ENCODE peak calls at places on chromosomes 1 and 21, in four cellular contexts. H, Y, C and L are unnamed samples.
A peak's percentile ranks its signal among the peaks of the same experiment; 100 is the strongest.

GRCh38 chr1:225454733-225455132 is 26.9 kb upstream of the LBR start:
- DNase-seq in Y (peak; percentile 44), C (peak; percentile 53), H (no peak), L (no peak)

GRCh38 chr1:204268101-204268500 is 54.3 kb upstream of the GOLT1A start:
- DNase-seq in H (no peak), C (no peak), Y (no peak), L (no peak)

GRCh38 chr1:91689586-91690481 is 189.2 kb downstream of the CDC7 start:
- DNase-seq in C (no peak), H (no peak), Y (no peak), L (no peak)

GRCh38 chr1:67463298-67463960 is 33.2 kb upstream of the SERBP1 start:
- DNase-seq in Y (no peak), C (no peak), H (no peak), L (no peak)

GRCh38 chr1:172909606-172910326 is 141.0 kb downstream of the TNFSF18 start:
- DNase-seq in H (no peak), C (no peak), Y (no peak), L (no peak)

GRCh38 chr21:37219766-37220432 is 47.2 kb downstream of the VPS26C start:
- DNase-seq in H (no peak), Y (peak; percentile 23), C (no peak), L (no peak)

GRCh38 chr1:76782777-76783176 is 84.5 kb upstream of the ST6GALNAC5 start:
- DNase-seq in C (no peak), Y (no peak), H (no peak), L (no peak)

GRCh38 chr1:30164693-30165092 is 558.7 kb downstream of the MATN1 start:
- DNase-seq in H (no peak), Y (no peak), C (no peak), L (no peak)

GRCh38 chr1:164611754-164612642 is 53.0 kb downstream of the PBX1 start:
- DNase-seq in H (no peak), Y (no peak), C (no peak), L (no peak)

GRCh38 chr1:36411674-36412648 is 14.3 kb upstream of the LSM10 start:
- DNase-seq in H (no peak), Y (no peak), C (peak; percentile 60), L (no peak)

GRCh38 chr1:51642739-51643142 is 25.8 kb downstream of the OSBPL9 start:
- DNase-seq in C (no peak), H (no peak), Y (no peak), L (no peak)

GRCh38 chr1:99457381-99458165 is 188.3 kb upstream of the PALMD start:
- DNase-seq in C (no peak), H (no peak), Y (no peak), L (no peak)

GRCh38 chr1:108570998-108571401 is 11.1 kb downstream of the EEIG2 start:
- DNase-seq in Y (no peak), H (no peak), C (no peak), L (no peak)

GRCh38 chr1:145946477-145946986 is 11.3 kb downstream of the LIX1L start:
- DNase-seq in H (no peak), C (no peak), Y (no peak), L (no peak)

GRCh38 chr1:197222025-197222685 is 45.9 kb upstream of the CRB1 start:
- DNase-seq in C (no peak), H (no peak), Y (no peak), L (no peak)

GRCh38 chr21:35932232-35932911 is 128.0 kb downstream of the SETD4 start:
- DNase-seq in C (no peak), Y (peak; percentile 95), H (peak; percentile 29), L (peak; percentile 36)

GRCh38 chr1:151143057-151143435 is 3.4 kb downstream of the SEMA6C start:
- DNase-seq in H (no peak), C (peak; percentile 44), Y (no peak), L (no peak)

GRCh38 chr1:52127181-52128175 is 14.4 kb upstream of the ZFYVE9 start:
- DNase-seq in C (no peak), Y (no peak), H (no peak), L (no peak)

GRCh38 chr21:42991992-42992740 is 17.8 kb downstream of the PKNOX1 start:
- DNase-seq in H (no peak), Y (peak; percentile 51), C (peak; percentile 49), L (no peak)

DNA sequence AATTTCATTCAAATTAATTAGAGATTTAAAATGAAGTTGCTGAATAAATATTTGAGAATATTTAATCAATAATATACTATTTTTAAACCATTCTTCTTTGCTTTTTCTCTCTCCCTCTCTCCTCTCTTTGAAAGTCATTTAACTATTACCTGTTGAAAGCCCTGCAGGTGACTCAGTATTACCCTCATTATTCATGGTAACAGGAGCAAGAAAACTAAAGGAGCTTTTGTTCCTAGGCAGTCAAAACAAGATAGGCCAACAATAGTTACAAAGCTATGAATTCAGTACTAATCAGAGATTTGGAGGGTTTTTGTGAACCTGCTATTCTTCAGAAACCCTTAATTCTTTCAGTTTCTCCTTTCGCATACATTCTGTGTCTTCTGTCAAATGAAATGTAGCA is 721.3 kb upstream of the NCAM2 start:
- DNase-seq in H (no peak), C (no peak), Y (no peak), L (no peak)
- TF ChIP-seq SPI1 in H (no peak), C (no peak), Y (no peak), L (no peak)

DNA sequence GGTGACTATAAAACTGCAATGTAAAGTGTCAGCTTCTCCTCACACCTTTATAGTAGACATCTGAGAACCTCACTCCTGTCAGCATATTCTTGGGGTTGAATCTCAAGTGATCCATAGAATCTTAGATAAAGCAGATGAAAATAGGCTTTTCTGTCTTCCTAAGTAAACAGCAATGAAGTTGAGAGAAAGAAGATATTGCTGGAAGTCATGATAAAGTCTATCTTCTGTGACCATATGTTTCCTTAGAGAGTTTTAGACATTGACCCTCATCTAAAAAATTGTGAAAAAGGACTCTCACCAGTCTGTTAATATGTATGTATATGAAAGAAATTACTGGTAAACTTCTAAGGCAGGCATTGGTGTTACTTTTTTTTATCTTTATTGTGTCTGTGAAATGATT is 66.8 kb downstream of the LIPI start:
- DNase-seq in H (no peak), C (no peak), Y (no peak), L (no peak)
- TF ChIP-seq SPI1 in H (no peak), C (no peak), Y (no peak), L (no peak)

GRCh38 chr1:115630342-115630741 is 11.4 kb upstream of the VANGL1 start:
- DNase-seq in Y (no peak), C (no peak), H (no peak), L (no peak)
- TF ChIP-seq SPI1 in Y (no peak), C (no peak), H (no peak), L (no peak)

DNA sequence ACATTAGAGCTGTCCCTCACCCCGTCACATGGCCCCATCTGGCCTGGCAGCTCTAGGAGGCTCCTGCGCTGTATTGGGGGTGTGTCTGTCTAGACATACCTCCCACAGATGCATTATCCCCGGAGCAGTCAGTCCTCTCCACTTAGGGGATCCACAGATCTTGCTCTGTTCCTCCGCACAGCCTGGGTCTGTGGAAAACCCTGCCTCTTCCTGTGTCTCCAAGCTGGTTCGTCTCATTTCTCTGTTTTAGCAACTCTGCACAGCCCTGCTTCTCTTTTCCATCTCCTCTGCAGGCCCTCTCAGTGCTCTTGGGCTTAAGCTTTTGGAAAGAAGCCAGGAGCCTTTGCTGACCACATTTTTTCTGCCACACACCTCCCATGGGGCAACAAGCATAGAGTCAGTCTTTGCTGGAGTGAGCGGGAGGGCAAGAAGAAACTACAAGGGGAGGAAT is 241.5 kb downstream of the FOXD2 start:
- DNase-seq in H (no peak), Y (peak; percentile 11), C (no peak), L (no peak)
- TF ChIP-seq SPI1 in H (no peak), Y (no peak), C (no peak), L (no peak)

GRCh38 chr1:6149597-6149996 is 30.5 kb downstream of the CHD5 start:
- DNase-seq in H (no peak), C (no peak), Y (no peak), L (no peak)
- TF ChIP-seq SPI1 in H (no peak), C (no peak), Y (no peak), L (no peak)

GRCh38 chr1:208132287-208132882 is 111.8 kb downstream of the PLXNA2 start:
- DNase-seq in Y (peak; percentile 18), C (peak; percentile 96), H (peak; percentile 65), L (peak; percentile 9)
- TF ChIP-seq SPI1 in Y (no peak), C (no peak), H (no peak), L (no peak)

DNA sequence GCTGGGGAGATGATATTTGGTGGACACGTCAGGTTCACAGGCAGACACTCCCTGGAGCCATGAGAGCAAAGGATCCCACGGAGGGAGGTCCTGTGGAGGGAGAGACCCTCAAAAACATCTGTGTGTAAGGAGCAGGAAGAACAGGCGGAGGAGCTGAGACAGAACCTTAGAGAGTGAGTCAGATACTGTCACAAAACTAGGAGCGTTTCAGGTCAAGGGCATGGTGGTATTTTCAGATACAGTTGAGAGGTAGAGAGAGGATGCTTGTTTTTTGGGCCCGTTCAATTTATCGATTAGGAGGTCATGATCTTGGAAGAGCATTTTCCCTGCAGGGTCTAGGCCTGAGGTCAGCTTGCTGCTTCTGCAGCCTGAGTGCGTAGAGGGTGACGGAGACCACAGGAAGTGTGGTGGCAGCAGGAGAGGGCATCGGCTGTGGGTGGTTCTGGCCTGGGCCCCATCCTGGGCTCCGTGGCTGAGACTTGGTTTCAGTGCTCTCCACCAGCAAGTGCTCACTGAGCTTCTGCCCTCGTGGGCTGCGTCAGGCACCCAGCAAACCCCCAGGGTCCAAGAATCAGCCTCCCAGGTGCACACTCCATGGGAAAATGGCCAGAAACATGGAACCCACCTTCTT is 39.9 kb downstream of the SPSB1 start:
- DNase-seq in H (no peak), Y (no peak), C (no peak), L (no peak)
- TF ChIP-seq SPI1 in H (no peak), Y (no peak), C (no peak), L (no peak)